ENCODE peak calls at places on chromosomes 16 and 17, in nine cellular contexts. N, G, L, I, A, H, P, V and O are unnamed samples.

GRCh38 chr17:38815576-38816193 is 9.4 kb downstream of the CWC25 start:
- DNase-seq in I (no peak), L (no peak), G (no peak), P (no peak), A (no peak), H (no peak), V (no peak), N (peak; percentile 64), O (no peak)

GRCh38 chr17:65261152-65261551 is 124.0 kb downstream of the RGS9 start:
- DNase-seq in A (no peak), G (no peak), P (no peak), V (no peak), I (no peak), N (no peak), H (peak; percentile 74), L (no peak), O (no peak)

GRCh38 chr17:73767696-73768095 is 123.5 kb upstream of the SDK2 start:
- DNase-seq in V (no peak), L (no peak), P (no peak), A (no peak), H (no peak), G (no peak), I (no peak), N (no peak), O (no peak)

GRCh38 chr17:290121-290521 is 62.5 kb downstream of the RPH3AL start:
- DNase-seq in L (no peak), A (no peak), P (no peak), N (no peak), G (no peak), V (no peak), I (no peak), H (no peak), O (no peak)

GRCh38 chr17:19409509-19409908 is 1.5 kb upstream of the RNF112 start:
- DNase-seq in I (no peak), H (no peak), G (no peak), N (peak; percentile 44), V (no peak), P (peak; percentile 50), A (no peak), L (no peak), O (peak; percentile 74)

GRCh38 chr16:3194792-3195191 is 6.8 kb downstream of the OR1F1 start:
- DNase-seq in L (no peak), G (no peak), V (no peak), P (no peak), H (no peak), N (no peak), A (no peak), I (no peak), O (no peak)

GRCh38 chr16:71257768-71258167 is 27.2 kb upstream of the HYDIN start:
- DNase-seq in N (no peak), I (no peak), H (no peak), V (no peak), G (no peak), L (no peak), A (no peak), P (no peak), O (no peak)

GRCh38 chr17:66268247-66268927 is 34.0 kb upstream of the PRKCA start:
- DNase-seq in L (no peak), V (no peak), A (no peak), N (peak; percentile 54), I (no peak), H (no peak), P (no peak), G (no peak), O (peak; percentile 65)

GRCh38 chr16:608019-608418 is 18.2 kb downstream of the RAB40C start:
- DNase-seq in L (no peak), N (no peak), V (no peak), G (no peak), P (no peak), A (no peak), H (peak; percentile 37), I (no peak), O (no peak)

GRCh38 chr16:54447606-54448440 is 161.2 kb upstream of the IRX3 start:
- DNase-seq in G (peak; percentile 24), H (no peak), N (peak; percentile 79), A (no peak), V (no peak), L (no peak), P (peak; percentile 48), I (peak; percentile 43), O (no peak)

GRCh38 chr16:87012954-87013938 is 303.9 kb downstream of the C16orf95 start:
- DNase-seq in I (no peak), V (no peak), N (no peak), G (no peak), L (peak; percentile 21), H (no peak), A (no peak), P (no peak), O (no peak)

GRCh38 chr17:13600475-13601316 is 1.0 kb downstream of the HS3ST3A1 start:
- DNase-seq in P (peak; percentile 24), H (peak; percentile 57), G (no peak), L (no peak), I (no peak), A (no peak), N (peak; percentile 41), V (no peak), O (no peak)

GRCh38 chr16:8867483-8868271 is 1.1 kb downstream of the CARHSP1 start:
- DNase-seq in N (peak; percentile 41), L (peak; percentile 58), P (peak; percentile 54), G (peak; percentile 46), V (peak; percentile 15), A (peak; percentile 89), H (no peak), I (no peak), O (no peak)

GRCh38 chr17:47895254-47895855 is 681 bp upstream of the SP2 start:
- DNase-seq in I (no peak), A (peak; percentile 55), H (no peak), N (no peak), L (peak; percentile 41), V (no peak), P (peak; percentile 45), G (peak; percentile 39), O (no peak)

GRCh38 chr16:55126456-55126855 is 195.8 kb downstream of the IRX5 start:
- DNase-seq in V (no peak), L (no peak), P (no peak), N (no peak), G (no peak), H (no peak), I (no peak), A (no peak), O (no peak)

GRCh38 chr17:38466346-38467315 is 38.4 kb downstream of the ARHGAP23 start:
- DNase-seq in N (no peak), G (no peak), V (no peak), L (no peak), H (no peak), A (no peak), I (no peak), P (no peak), O (no peak)

DNA sequence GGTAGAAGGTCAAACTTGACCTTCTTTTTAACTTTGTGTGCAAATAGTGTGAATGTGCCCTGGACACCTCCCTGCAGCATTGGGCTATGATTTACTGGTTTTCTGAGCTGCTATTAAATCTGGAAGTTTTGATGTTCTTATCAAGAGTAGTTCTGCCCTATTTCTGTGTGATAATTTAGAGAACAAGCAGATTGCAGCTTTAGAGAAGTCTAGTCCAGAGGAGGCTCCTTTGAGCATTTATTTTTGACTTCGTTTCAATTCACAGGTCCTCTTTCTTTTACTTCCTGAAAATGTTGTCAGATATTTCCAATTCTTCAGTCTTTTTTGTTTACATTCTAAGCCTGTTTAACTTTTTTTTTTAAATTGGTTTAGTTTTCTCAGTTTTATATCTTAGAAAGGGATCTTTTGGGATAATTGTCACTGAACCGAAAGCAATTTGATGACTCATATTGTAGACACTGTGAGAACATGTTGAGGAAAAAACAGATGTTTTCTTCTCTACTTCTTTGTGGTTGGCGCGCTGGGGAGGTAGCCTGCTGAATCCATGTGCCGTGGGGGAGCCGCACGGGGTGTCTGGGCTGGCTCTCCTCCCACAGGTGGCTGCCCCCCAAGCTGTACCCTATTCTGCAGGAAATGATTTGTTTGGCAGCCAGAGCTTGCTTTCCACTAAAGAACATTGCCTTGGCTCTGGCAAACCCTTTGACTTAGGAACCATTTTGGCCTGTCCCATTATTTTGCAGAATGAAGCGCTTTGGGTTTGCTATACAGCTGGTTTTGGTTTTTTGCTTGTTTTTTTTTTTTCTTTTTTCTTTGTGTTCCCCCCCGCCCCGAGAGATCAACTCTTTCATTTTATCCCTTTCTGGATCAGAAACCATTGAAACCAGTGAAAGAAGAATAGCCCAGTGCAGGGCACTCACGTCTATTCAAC is 53.4 kb downstream of the MFSD11 start:
- DNase-seq in H (no peak), V (peak; percentile 49), A (no peak), I (no peak), G (peak; percentile 23), P (peak; percentile 26), N (peak; percentile 85), L (no peak), O (no peak)
- H3K27ac ChIP-seq in H (no peak overlapping the region), V (no peak overlapping the region), A (no peak overlapping the region), I (no peak overlapping the region), G (no peak overlapping the region), P (peak overlapping the region; percentile 5), N (peak overlapping the region; percentile 43), L (no peak overlapping the region), O (no peak overlapping the region)

DNA sequence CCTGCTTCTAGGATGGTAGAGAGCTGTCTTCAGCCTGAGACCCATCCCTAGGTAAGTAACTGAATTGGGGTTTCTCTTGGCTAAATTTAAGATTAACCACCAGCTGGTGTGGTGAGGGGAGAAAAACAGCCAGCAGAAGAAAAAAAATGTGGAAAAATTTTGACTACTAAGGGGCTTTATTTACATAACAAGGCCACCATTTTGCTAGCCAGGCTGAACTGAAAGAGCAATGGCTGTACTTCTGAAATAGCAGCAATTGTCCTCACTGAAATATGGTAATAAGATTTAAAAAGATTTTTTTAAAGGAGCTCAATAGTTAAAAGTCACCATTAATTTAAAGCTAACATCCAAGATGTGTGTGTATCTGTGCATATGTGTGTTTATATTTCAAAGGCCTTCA is 12.4 kb upstream of the TRIM25 start:
- DNase-seq in V (no peak), I (no peak), G (no peak), A (no peak), P (no peak), N (no peak), H (no peak), L (no peak), O (no peak)
- H3K9me3 ChIP-seq in V (no peaks in the 10 kb centered on the region), I (peaks cover 28% of the 10 kb centered on the region), G (no peaks in the 10 kb centered on the region), A (no peaks in the 10 kb centered on the region), P (peaks cover 16% of the 10 kb centered on the region), N (peaks cover 18% of the 10 kb centered on the region), H (no peaks in the 10 kb centered on the region), L (no peaks in the 10 kb centered on the region), O (peaks cover 4% of the 10 kb centered on the region)

GRCh38 chr17:7046127-7046724 is 2.3 kb upstream of the SLC16A11 start:
- DNase-seq in V (peak; percentile 44), H (peak; percentile 81), N (peak; percentile 63), A (peak; percentile 95), G (no peak), I (no peak), L (no peak), P (peak; percentile 91), O (no peak)
- H3K27me3 ChIP-seq in V (no peaks in the 10 kb centered on the region), H (peaks cover 6% of the 10 kb centered on the region), N (peaks cover 50% of the 10 kb centered on the region), A (peaks cover 7% of the 10 kb centered on the region), G (peaks cover 29% of the 10 kb centered on the region), I (no peaks in the 10 kb centered on the region), L (no peaks in the 10 kb centered on the region), P (peaks cover 13% of the 10 kb centered on the region), O (peaks cover 36% of the 10 kb centered on the region)

DNA sequence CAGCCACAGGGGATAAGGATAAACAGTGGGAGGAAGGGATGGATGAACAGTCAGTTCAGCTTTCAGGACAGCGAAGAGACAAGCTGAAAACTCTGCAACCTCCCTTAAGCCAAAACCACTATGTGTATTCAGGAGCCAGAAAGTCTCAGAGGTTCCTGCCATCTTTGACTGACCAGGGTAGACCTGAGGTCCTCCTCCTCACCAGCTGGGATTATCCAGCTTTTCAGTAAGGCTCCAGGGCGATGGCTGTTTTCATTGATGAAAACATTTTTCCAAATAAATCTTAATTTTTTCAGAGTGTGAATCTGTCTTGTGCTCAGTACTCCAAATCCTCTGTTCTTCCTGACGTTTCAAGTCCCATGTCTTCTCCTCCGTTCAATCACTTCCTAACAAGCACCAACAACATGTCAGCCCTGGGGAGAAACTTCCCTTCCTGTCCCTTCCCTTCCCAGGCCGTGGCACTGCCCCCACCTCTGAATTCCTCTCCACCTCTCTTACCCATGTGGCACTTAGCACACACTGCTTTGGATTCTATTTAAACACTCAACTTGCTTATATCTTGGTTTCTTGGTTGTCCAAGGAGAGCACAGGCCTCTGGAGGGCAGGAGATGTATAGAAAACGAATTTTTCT is 5.2 kb downstream of the HSDL1 start:
- DNase-seq in P (no peak), I (no peak), A (no peak), N (no peak), V (no peak), G (no peak), L (no peak), H (no peak), O (no peak)
- H3K27ac ChIP-seq in P (peak overlapping the region; percentile 90), I (no peak overlapping the region), A (no peak overlapping the region), N (no peak overlapping the region), V (no peak overlapping the region), G (peak overlapping the region; percentile 87), L (peak overlapping the region; percentile 61), H (no peak overlapping the region), O (no peak overlapping the region)